ENCODE peak calls at places on chromosomes 12 and 14, in seven cellular contexts. One of them, this sample, is unnamed.

GRCh38 chr14:103692159-103692558 is 23.1 kb downstream of the XRCC3 start:
- DNase-seq in breast epithelium: no peak
- DNase-seq in suprapubic skin: peak
- DNase-seq in transverse colon: no peak
- DNase-seq in K562: no peak
- DNase-seq in stomach: no peak
- DNase-seq in spleen: no peak
- DNase-seq in this sample: no peak

GRCh38 chr12:3604750-3605638 is 114.0 kb downstream of the PRMT8 start:
- DNase-seq in breast epithelium: peak
- DNase-seq in suprapubic skin: no peak
- DNase-seq in transverse colon: peak
- DNase-seq in K562: no peak
- DNase-seq in stomach: peak
- DNase-seq in spleen: peak
- DNase-seq in this sample: peak

GRCh38 chr12:29208935-29209701 is 60.0 kb downstream of the FAR2 start:
- DNase-seq in breast epithelium: no peak
- DNase-seq in suprapubic skin: no peak
- DNase-seq in transverse colon: no peak
- DNase-seq in K562: no peak
- DNase-seq in stomach: no peak
- DNase-seq in spleen: no peak
- DNase-seq in this sample: no peak

GRCh38 chr12:66941150-66941549 is 262.3 kb upstream of the GRIP1 start:
- DNase-seq in breast epithelium: no peak
- DNase-seq in suprapubic skin: no peak
- DNase-seq in transverse colon: no peak
- DNase-seq in K562: no peak
- DNase-seq in stomach: no peak
- DNase-seq in spleen: no peak
- DNase-seq in this sample: no peak

GRCh38 chr12:4274396-4274959 is 916 bp downstream of the CCND2 start:
- DNase-seq in breast epithelium: no peak
- DNase-seq in suprapubic skin: no peak
- DNase-seq in transverse colon: no peak
- DNase-seq in K562: no peak
- DNase-seq in stomach: no peak
- DNase-seq in spleen: peak
- DNase-seq in this sample: peak

GRCh38 chr12:27177716-27178115 is 66.4 kb upstream of the STK38L start:
- DNase-seq in breast epithelium: no peak
- DNase-seq in suprapubic skin: no peak
- DNase-seq in transverse colon: no peak
- DNase-seq in K562: no peak
- DNase-seq in stomach: no peak
- DNase-seq in spleen: no peak
- DNase-seq in this sample: no peak

GRCh38 chr14:96139879-96140278 is 64.8 kb upstream of the BDKRB2 start:
- DNase-seq in breast epithelium: no peak
- DNase-seq in suprapubic skin: no peak
- DNase-seq in transverse colon: no peak
- DNase-seq in K562: no peak
- DNase-seq in stomach: no peak
- DNase-seq in spleen: no peak
- DNase-seq in this sample: no peak

GRCh38 chr12:88052686-88053085 is 23.5 kb upstream of the C12orf50 start:
- DNase-seq in breast epithelium: no peak
- DNase-seq in suprapubic skin: no peak
- DNase-seq in transverse colon: peak
- DNase-seq in K562: peak
- DNase-seq in stomach: no peak
- DNase-seq in spleen: no peak
- DNase-seq in this sample: no peak

GRCh38 chr12:109880938-109881337 is 597 bp upstream of the GLTP start:
- DNase-seq in breast epithelium: no peak
- DNase-seq in suprapubic skin: no peak
- DNase-seq in transverse colon: no peak
- DNase-seq in K562: no peak
- DNase-seq in stomach: no peak
- DNase-seq in spleen: no peak
- DNase-seq in this sample: no peak

GRCh38 chr14:70894868-70895267 is 12.4 kb upstream of the PCNX1 start:
- DNase-seq in breast epithelium: no peak
- DNase-seq in suprapubic skin: no peak
- DNase-seq in transverse colon: no peak
- DNase-seq in K562: no peak
- DNase-seq in stomach: no peak
- DNase-seq in spleen: no peak
- DNase-seq in this sample: no peak

GRCh38 chr12:98418357-98419075 is 96.9 kb upstream of the TMPO start:
- DNase-seq in breast epithelium: peak
- DNase-seq in suprapubic skin: peak
- DNase-seq in transverse colon: peak
- DNase-seq in K562: peak
- DNase-seq in stomach: peak
- DNase-seq in spleen: no peak
- DNase-seq in this sample: no peak

GRCh38 chr14:104436047-104436531 is 143.5 kb upstream of the C14orf180 start:
- DNase-seq in breast epithelium: peak
- DNase-seq in suprapubic skin: peak
- DNase-seq in transverse colon: peak
- DNase-seq in K562: peak
- DNase-seq in stomach: peak
- DNase-seq in spleen: peak
- DNase-seq in this sample: no peak

GRCh38 chr12:132131229-132131628 is 12.9 kb downstream of the DDX51 start:
- DNase-seq in breast epithelium: no peak
- DNase-seq in suprapubic skin: no peak
- DNase-seq in transverse colon: no peak
- DNase-seq in K562: no peak
- DNase-seq in stomach: no peak
- DNase-seq in spleen: no peak
- DNase-seq in this sample: no peak

GRCh38 chr12:130526813-130527212 is 189.1 kb downstream of the PIWIL1 start:
- DNase-seq in breast epithelium: no peak
- DNase-seq in suprapubic skin: no peak
- DNase-seq in transverse colon: peak
- DNase-seq in K562: peak
- DNase-seq in stomach: no peak
- DNase-seq in spleen: no peak
- DNase-seq in this sample: no peak

GRCh38 chr12:53925006-53925405 is 13.6 kb upstream of the HOXC13 start:
- DNase-seq in breast epithelium: no peak
- DNase-seq in suprapubic skin: no peak
- DNase-seq in transverse colon: no peak
- DNase-seq in K562: no peak
- DNase-seq in stomach: no peak
- DNase-seq in spleen: no peak
- DNase-seq in this sample: no peak

GRCh38 chr14:25400607-25401206 is 350.8 kb upstream of the STXBP6 start:
- DNase-seq in breast epithelium: no peak
- DNase-seq in suprapubic skin: no peak
- DNase-seq in transverse colon: peak
- DNase-seq in K562: peak
- DNase-seq in stomach: peak
- DNase-seq in spleen: no peak
- DNase-seq in this sample: peak

GRCh38 chr12:126069549-126070165 is 1004.4 kb downstream of the AACS start:
- DNase-seq in breast epithelium: no peak
- DNase-seq in suprapubic skin: no peak
- DNase-seq in transverse colon: peak
- DNase-seq in K562: peak
- DNase-seq in stomach: peak
- DNase-seq in spleen: no peak
- DNase-seq in this sample: peak

GRCh38 chr12:132887513-132888341 is at the start of gene CHFR:
- DNase-seq in breast epithelium: peak
- DNase-seq in suprapubic skin: peak
- DNase-seq in transverse colon: peak
- DNase-seq in K562: peak
- DNase-seq in stomach: peak
- DNase-seq in spleen: peak
- DNase-seq in this sample: peak

GRCh38 chr12:66739266-66739665 is 60.4 kb upstream of the GRIP1 start:
- DNase-seq in breast epithelium: no peak
- DNase-seq in suprapubic skin: no peak
- DNase-seq in transverse colon: no peak
- DNase-seq in K562: no peak
- DNase-seq in stomach: no peak
- DNase-seq in spleen: no peak
- DNase-seq in this sample: no peak

GRCh38 chr12:8037947-8038346 is 5.4 kb downstream of the FOXJ2 start:
- DNase-seq in breast epithelium: no peak
- DNase-seq in suprapubic skin: no peak
- DNase-seq in transverse colon: no peak
- DNase-seq in K562: peak
- DNase-seq in stomach: no peak
- DNase-seq in spleen: no peak
- DNase-seq in this sample: no peak
- H3K27ac ChIP-seq in breast epithelium: peak
- H3K27ac ChIP-seq in suprapubic skin: peak
- H3K27ac ChIP-seq in transverse colon: peak
- H3K27ac ChIP-seq in K562: no peak
- H3K27ac ChIP-seq in stomach: peak
- H3K27ac ChIP-seq in spleen: no peak
- H3K27ac ChIP-seq in this sample: no peak

DNA sequence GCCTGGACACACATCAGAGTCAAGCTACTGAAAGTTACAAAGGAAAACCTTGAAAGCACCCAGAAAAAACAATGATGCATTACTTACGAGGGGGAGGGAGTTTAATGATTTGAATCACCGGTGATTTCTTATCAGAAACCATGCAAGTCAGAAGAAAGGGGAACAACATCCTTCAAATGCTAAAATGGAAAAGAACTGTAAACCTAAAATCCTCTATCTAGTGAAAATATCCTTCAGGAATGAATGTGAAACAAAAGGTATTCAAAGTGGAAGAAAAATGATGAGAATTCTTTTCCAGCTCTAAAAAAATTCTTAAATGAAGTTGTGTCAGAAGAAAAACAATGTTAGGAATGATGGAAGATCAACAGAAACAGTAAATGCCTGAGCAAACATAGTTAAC is 16.8 kb downstream of the SCAF11 start:
- DNase-seq in breast epithelium: no peak
- DNase-seq in suprapubic skin: no peak
- DNase-seq in transverse colon: no peak
- DNase-seq in K562: no peak
- DNase-seq in stomach: no peak
- DNase-seq in spleen: no peak
- DNase-seq in this sample: no peak
- TF ChIP-seq POLR2AphosphoS5 in breast epithelium: no peak
- TF ChIP-seq POLR2AphosphoS5 in suprapubic skin: no peak
- TF ChIP-seq POLR2AphosphoS5 in transverse colon: no peak
- TF ChIP-seq POLR2AphosphoS5 in K562: no peak
- TF ChIP-seq POLR2AphosphoS5 in stomach: no peak
- TF ChIP-seq POLR2AphosphoS5 in spleen: no peak
- TF ChIP-seq POLR2AphosphoS5 in this sample: no peak

DNA sequence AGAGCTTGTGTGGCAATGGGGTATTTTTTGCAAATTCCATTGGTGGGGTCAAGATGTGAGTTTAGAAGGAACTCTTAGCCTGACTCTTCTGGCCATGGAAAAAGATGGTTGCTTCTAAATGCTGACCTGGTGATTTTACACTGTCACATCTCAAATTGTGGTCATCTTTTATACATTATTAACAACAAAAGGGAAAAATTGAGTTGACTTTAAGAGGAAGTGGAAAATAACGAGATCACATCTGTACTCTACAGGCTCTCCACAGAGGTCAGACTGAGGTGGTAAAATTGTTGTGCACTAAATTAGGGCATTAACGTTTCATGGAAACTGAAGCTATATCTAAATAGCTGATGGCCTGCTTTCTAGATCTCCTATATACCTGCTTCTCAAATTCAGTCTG is 44.7 kb downstream of the PTPN11 start:
- DNase-seq in breast epithelium: no peak
- DNase-seq in suprapubic skin: no peak
- DNase-seq in transverse colon: no peak
- DNase-seq in K562: no peak
- DNase-seq in stomach: no peak
- DNase-seq in spleen: no peak
- DNase-seq in this sample: no peak
- TF ChIP-seq CTCF in breast epithelium: no peak
- TF ChIP-seq CTCF in suprapubic skin: no peak
- TF ChIP-seq CTCF in transverse colon: no peak
- TF ChIP-seq CTCF in K562: no peak
- TF ChIP-seq CTCF in stomach: no peak
- TF ChIP-seq CTCF in spleen: no peak
- TF ChIP-seq CTCF in this sample: no peak

GRCh38 chr12:45966486-45966885 is 23.9 kb downstream of the SCAF11 start:
- DNase-seq in breast epithelium: no peak
- DNase-seq in suprapubic skin: no peak
- DNase-seq in transverse colon: no peak
- DNase-seq in K562: no peak
- DNase-seq in stomach: no peak
- DNase-seq in spleen: no peak
- DNase-seq in this sample: no peak

GRCh38 chr12:45959728-45960127 is 30.6 kb downstream of the SCAF11 start:
- DNase-seq in breast epithelium: no peak
- DNase-seq in suprapubic skin: no peak
- DNase-seq in transverse colon: no peak
- DNase-seq in K562: no peak
- DNase-seq in stomach: no peak
- DNase-seq in spleen: no peak
- DNase-seq in this sample: no peak

GRCh38 chr12:45959025-45959424 is 31.3 kb downstream of the SCAF11 start:
- DNase-seq in breast epithelium: no peak
- DNase-seq in suprapubic skin: no peak
- DNase-seq in transverse colon: no peak
- DNase-seq in K562: no peak
- DNase-seq in stomach: no peak
- DNase-seq in spleen: no peak
- DNase-seq in this sample: no peak

GRCh38 chr12:45962553-45963325 is 27.6 kb downstream of the SCAF11 start:
- DNase-seq in breast epithelium: no peak
- DNase-seq in suprapubic skin: no peak
- DNase-seq in transverse colon: no peak
- DNase-seq in K562: no peak
- DNase-seq in stomach: no peak
- DNase-seq in spleen: no peak
- DNase-seq in this sample: no peak
- H3K27ac ChIP-seq in breast epithelium: no peak
- H3K27ac ChIP-seq in suprapubic skin: no peak
- H3K27ac ChIP-seq in transverse colon: no peak
- H3K27ac ChIP-seq in K562: no peak
- H3K27ac ChIP-seq in stomach: no peak
- H3K27ac ChIP-seq in spleen: no peak
- H3K27ac ChIP-seq in this sample: no peak